ENCODE peak calls at places on chromosomes 5 and 9, in seven cellular contexts. M is prostate gland, J is GM23338, C is endothelial cell, U is DMS153, Q is AG08395, D is neural progenitor cell. N is an unnamed sample.

GRCh38 chr9:93642961-93643360 is 66.6 kb downstream of the PHF2 start:
- DNase-seq in M (no peak), D (no peak), Q (peak; percentile 88), J (no peak), C (no peak), U (no peak), N (no peak)

GRCh38 chr9:136095028-136095494 is at the start of gene NACC2:
- DNase-seq in C (peak; percentile 38), Q (peak; percentile 85), M (peak; percentile 64), J (peak; percentile 71), D (peak; percentile 79), U (no peak), N (peak; percentile 75)

GRCh38 chr9:123353984-123354591 is 1.9 kb upstream of the CRB2 start:
- DNase-seq in C (peak; percentile 88), J (peak; percentile 91), D (peak; percentile 88), U (no peak), Q (peak; percentile 83), M (peak; percentile 40), N (peak; percentile 82)

GRCh38 chr9:94017939-94018531 is 62.9 kb upstream of the BARX1 start:
- DNase-seq in Q (no peak), C (no peak), U (no peak), D (no peak), J (no peak), M (no peak), N (no peak)

GRCh38 chr5:128245974-128246373 is 162.4 kb downstream of the SLC12A2 start:
- DNase-seq in M (no peak), U (no peak), Q (no peak), C (no peak), J (no peak), D (no peak), N (no peak)

GRCh38 chr5:61910771-61911170 is 395.2 kb upstream of the KIF2A start:
- DNase-seq in C (no peak), J (no peak), D (no peak), U (no peak), Q (no peak), M (no peak), N (no peak)

GRCh38 chr5:38078161-38078560 is 180.2 kb upstream of the EGFLAM start:
- DNase-seq in D (no peak), C (no peak), J (no peak), U (no peak), M (no peak), Q (peak; percentile 31), N (no peak)

GRCh38 chr9:27344776-27345175 is 47.8 kb upstream of the EQTN start:
- DNase-seq in C (no peak), M (no peak), U (no peak), D (no peak), J (no peak), Q (no peak), N (no peak)

GRCh38 chr9:83401328-83401895 is 136.8 kb downstream of the FRMD3 start:
- DNase-seq in U (no peak), D (peak; percentile 19), M (no peak), C (no peak), J (peak; percentile 8), Q (no peak), N (no peak)

GRCh38 chr9:122158202-122158601 is 1.4 kb downstream of the NDUFA8 start:
- DNase-seq in U (no peak), D (peak; percentile 55), C (peak; percentile 39), Q (peak; percentile 45), M (no peak), J (peak; percentile 71), N (peak; percentile 66)

GRCh38 chr5:83482961-83483360 is 11.4 kb downstream of the VCAN start:
- DNase-seq in J (no peak), M (no peak), D (no peak), C (no peak), Q (no peak), U (no peak), N (no peak)

GRCh38 chr5:124239572-124239971 is 506.9 kb downstream of the ZNF608 start:
- DNase-seq in C (no peak), D (no peak), Q (no peak), J (no peak), M (no peak), U (no peak), N (no peak)

GRCh38 chr9:93065321-93065720 is 6.8 kb downstream of the SUSD3 start:
- DNase-seq in J (no peak), Q (no peak), D (no peak), U (no peak), C (no peak), M (no peak), N (no peak)

GRCh38 chr9:126701820-126702500 is 88.2 kb downstream of the LMX1B start:
- DNase-seq in M (no peak), Q (no peak), D (no peak), U (no peak), C (peak; percentile 2), J (no peak), N (peak; percentile 49)

GRCh38 chr5:133242221-133242835 is 190.5 kb downstream of the HSPA4 start:
- DNase-seq in C (no peak), U (no peak), M (no peak), D (no peak), J (no peak), Q (no peak), N (no peak)

N was measured in activated effector memory CD4-positive, alpha-beta T cell treated with anti-CD3 and anti-CD28 coated beads, Interleukin-2, amount 50 U/mL, for 16 hours.